ENCODE peak calls at places on chromosomes 4 and X, in seven cellular contexts. D is stimulated activated CD8-positive, alpha-beta memory T cell treated with anti-CD3 and anti-CD28 coated beads, Interleukin-4, amount 100 ng/mL, for 1 hour; J is globus pallidus; Y is hypothalamus; G is KG1; H is IMR-90; P is mucosa of gallbladder. N is an unnamed sample.

GRCh38 chr4:3744232-3744631 is 22.0 kb upstream of the ADRA2C start:
- DNase-seq in D (no peak), J (no peak), Y (no peak), G (no peak), H (no peak), P (no peak), N (no peak)

GRCh38 chrX:9516635-9517034 is 51.8 kb downstream of the TBL1X start:
- DNase-seq in D (no peak), J (no peak), Y (no peak), G (no peak), H (no peak), P (no peak), N (no peak)

GRCh38 chrX:30635630-30636029 is 17.6 kb upstream of the GK start:
- DNase-seq in D (no peak), J (no peak), Y (no peak), G (no peak), H (peak; percentile 32), P (no peak), N (no peak)

GRCh38 chrX:2846992-2847391 is 18.3 kb downstream of the GYG2 start:
- DNase-seq in D (no peak), J (no peak), Y (no peak), G (no peak), H (no peak), P (no peak), N (no peak)

GRCh38 chr4:16573181-16573580 is 325.3 kb downstream of the LDB2 start:
- DNase-seq in D (no peak), J (no peak), Y (no peak), G (no peak), H (peak; percentile 67), P (peak; percentile 51), N (no peak)

GRCh38 chr4:123696712-123697111 is 300.1 kb downstream of the SPRY1 start:
- DNase-seq in D (no peak), J (no peak), Y (no peak), G (no peak), H (no peak), P (no peak), N (no peak)

GRCh38 chrX:132022115-132022862 is 813 bp upstream of the STK26 start:
- DNase-seq in D (no peak), J (no peak), Y (no peak), G (no peak), H (no peak), P (no peak), N (no peak)

GRCh38 chr4:173490817-173491518 is 39.1 kb downstream of the HAND2 start:
- DNase-seq in D (no peak), J (no peak), Y (no peak), G (no peak), H (peak; percentile 67), P (no peak), N (no peak)

GRCh38 chrX:40360557-40360956 is 220.2 kb upstream of the ATP6AP2 start:
- DNase-seq in D (no peak), J (no peak), Y (no peak), G (no peak), H (no peak), P (no peak), N (no peak)

GRCh38 chrX:119541188-119541587 is 24.0 kb downstream of the STEEP1 start:
- DNase-seq in D (no peak), J (no peak), Y (no peak), G (no peak), H (peak; percentile 86), P (no peak), N (no peak)

GRCh38 chr4:76192221-76192620 is 21.4 kb downstream of the SCARB2 start:
- DNase-seq in D (no peak), J (no peak), Y (no peak), G (no peak), H (no peak), P (no peak), N (no peak)

GRCh38 chr4:22129454-22130075 is 181.0 kb upstream of the KCNIP4 start:
- DNase-seq in D (no peak), J (peak; percentile 20), Y (no peak), G (no peak), H (peak; percentile 26), P (peak; percentile 9), N (peak; percentile 4)

GRCh38 chr4:3243066-3243775 is 5.7 kb upstream of the MSANTD1 start:
- DNase-seq in D (no peak), J (no peak), Y (no peak), G (no peak), H (no peak), P (no peak), N (no peak)

GRCh38 chr4:161936625-161937133 is 227.1 kb downstream of the FSTL5 start:
- DNase-seq in D (no peak), J (no peak), Y (no peak), G (no peak), H (peak; percentile 80), P (no peak), N (no peak)

GRCh38 chrX:12975670-12975965 is 708 bp downstream of the TMSB4X start:
- DNase-seq in D (no peak), J (no peak), Y (no peak), G (no peak), H (no peak), P (no peak), N (peak; percentile 38)

GRCh38 chrX:110563276-110563675 is 204.6 kb downstream of the RTL9 start:
- DNase-seq in D (no peak), J (peak; percentile 18), Y (no peak), G (no peak), H (no peak), P (no peak), N (peak; percentile 30)

GRCh38 chrX:11190745-11191510 is 79.8 kb downstream of the HCCS start:
- DNase-seq in D (no peak), J (no peak), Y (no peak), G (no peak), H (no peak), P (no peak), N (no peak)

N was measured in midbrain.